ENCODE peak calls at places on chromosome 3, in four cellular contexts. M, Y, K and E are unnamed samples. For H3K27me3 and H3K4me1, the result is how much of the 10 kb centered on the place peaks cover.

GRCh38 chr3:72487078-72487765 is 361.0 kb downstream of the SHQ1 start:
- DNase-seq in M (no peak), Y (no peak), K (peak), E (peak)

GRCh38 chr3:157119369-157119951 is 40.5 kb downstream of the CCNL1 start:
- DNase-seq in M (no peak), Y (no peak), K (no peak), E (no peak)

GRCh38 chr3:69930564-69930963 is 69.0 kb upstream of the SAMMSON start:
- DNase-seq in M (no peak), Y (no peak), K (no peak), E (no peak)

GRCh38 chr3:184539801-184540440 is 21.7 kb upstream of the EPHB3 start:
- DNase-seq in M (peak), Y (no peak), K (peak), E (no peak)

GRCh38 chr3:87127286-87127685 is 99.8 kb upstream of the CHMP2B start:
- DNase-seq in M (no peak), Y (no peak), K (no peak), E (no peak)

GRCh38 chr3:105369501-105370371 is 3.0 kb downstream of the ALCAM start:
- DNase-seq in M (peak), Y (no peak), K (peak), E (peak)

GRCh38 chr3:53696401-53697172 is 149.6 kb downstream of the CHDH start:
- DNase-seq in M (no peak), Y (no peak), K (no peak), E (no peak)

GRCh38 chr3:151592287-151592686 is 131.4 kb upstream of the IGSF10 start:
- DNase-seq in M (no peak), Y (no peak), K (no peak), E (no peak)

GRCh38 chr3:130490246-130490645 is 26.7 kb upstream of the COL6A6 start:
- DNase-seq in M (no peak), Y (no peak), K (no peak), E (no peak)

GRCh38 chr3:194986208-194987043 is 284.5 kb downstream of the XXYLT1 start:
- DNase-seq in M (peak), Y (no peak), K (no peak), E (no peak)

GRCh38 chr3:189664311-189664710 is 33.1 kb downstream of the TP63 start:
- DNase-seq in M (no peak), Y (no peak), K (no peak), E (no peak)

GRCh38 chr3:10964537-10965167 is 27.9 kb upstream of the SLC6A1 start:
- DNase-seq in M (no peak), Y (no peak), K (no peak), E (peak)

GRCh38 chr3:53412953-53413352 is 65.6 kb upstream of the DCP1A start:
- DNase-seq in M (no peak), Y (no peak), K (no peak), E (no peak)

GRCh38 chr3:161957467-161957866 is 460.9 kb downstream of the OTOL1 start:
- DNase-seq in M (no peak), Y (no peak), K (no peak), E (no peak)

GRCh38 chr3:168061332-168061996 is 34.3 kb downstream of the GOLIM4 start:
- DNase-seq in M (no peak), Y (no peak), K (no peak), E (no peak)

GRCh38 chr3:181752202-181752671 is 40.5 kb downstream of the SOX2 start:
- DNase-seq in M (no peak), Y (no peak), K (no peak), E (peak)

GRCh38 chr3:123782488-123782887 is 101.6 kb downstream of the MYLK start:
- DNase-seq in M (no peak), Y (no peak), K (no peak), E (no peak)

GRCh38 chr3:120475722-120476385 is 25.1 kb upstream of the FSTL1 start:
- DNase-seq in M (no peak), Y (no peak), K (no peak), E (no peak)

GRCh38 chr3:14959358-14959943 is 12.1 kb downstream of the NR2C2 start:
- DNase-seq in M (no peak), Y (no peak), K (no peak), E (no peak)

GRCh38 chr3:151579571-151580270 is 118.9 kb upstream of the IGSF10 start:
- DNase-seq in M (no peak), Y (no peak), K (no peak), E (no peak)

GRCh38 chr3:41933154-41933676 is 28.7 kb downstream of the ULK4 start:
- DNase-seq in M (no peak), Y (no peak), K (no peak), E (no peak)

GRCh38 chr3:59895972-59896371 is 846.1 kb upstream of the CFAP20DC start:
- DNase-seq in M (no peak), Y (no peak), K (no peak), E (no peak)

GRCh38 chr3:16290827-16291196 is 25.8 kb downstream of the OXNAD1 start:
- DNase-seq in M (no peak), Y (no peak), K (no peak), E (no peak)

GRCh38 chr3:113534365-113534764 is 2.0 kb downstream of the SIDT1 start:
- DNase-seq in M (no peak), Y (no peak), K (no peak), E (no peak)

GRCh38 chr3:46386206-46386605 is 15.5 kb downstream of the CCR5 start:
- DNase-seq in M (no peak), Y (no peak), K (no peak), E (no peak)

GRCh38 chr3:98784666-98785600 is 21.8 kb downstream of the ST3GAL6 start:
- DNase-seq in M (no peak), Y (no peak), K (no peak), E (no peak)

GRCh38 chr3:69321301-69321986 is 64.4 kb downstream of the FRMD4B start:
- DNase-seq in M (no peak), Y (no peak), K (no peak), E (no peak)

GRCh38 chr3:183539821-183540220 is 15.7 kb downstream of the KLHL6 start:
- DNase-seq in M (no peak), Y (no peak), K (no peak), E (no peak)

GRCh38 chr3:194908972-194909371 is 223.3 kb downstream of the FAM43A start:
- DNase-seq in M (no peak), Y (no peak), K (no peak), E (no peak)

GRCh38 chr3:154971341-154971740 is 108.8 kb upstream of the MME start:
- DNase-seq in M (no peak), Y (no peak), K (no peak), E (no peak)

GRCh38 chr3:128316456-128316855 is 150.2 kb downstream of the DNAJB8 start:
- DNase-seq in M (peak), Y (no peak), K (peak), E (no peak)

DNA sequence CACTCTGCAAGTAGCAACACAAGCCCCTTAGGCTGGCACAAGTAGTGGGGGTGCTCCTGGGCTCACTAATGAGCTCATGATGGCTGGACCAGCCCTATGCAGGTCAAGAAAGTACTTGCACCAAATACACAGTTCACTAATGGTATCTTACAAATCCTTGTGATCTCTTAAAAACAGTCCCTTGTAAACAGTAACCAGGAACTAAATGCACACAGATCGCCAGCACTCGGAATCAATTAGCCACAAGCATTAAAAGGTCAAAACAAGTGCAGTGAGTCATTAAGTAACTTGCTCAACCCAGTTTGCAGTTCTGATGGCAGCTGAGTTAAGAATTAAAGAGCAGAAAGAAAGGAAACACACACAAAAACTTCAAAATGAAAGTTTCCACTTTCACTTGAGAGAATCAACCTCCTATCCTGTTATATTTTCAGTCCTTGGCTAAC is 43.2 kb downstream of the ARHGEF3 start:
- DNase-seq in M (no peak), Y (no peak), K (no peak), E (no peak)
- H3K4me3 ChIP-seq in M (no peak), Y (peak), K (no peak), E (no peak)

DNA sequence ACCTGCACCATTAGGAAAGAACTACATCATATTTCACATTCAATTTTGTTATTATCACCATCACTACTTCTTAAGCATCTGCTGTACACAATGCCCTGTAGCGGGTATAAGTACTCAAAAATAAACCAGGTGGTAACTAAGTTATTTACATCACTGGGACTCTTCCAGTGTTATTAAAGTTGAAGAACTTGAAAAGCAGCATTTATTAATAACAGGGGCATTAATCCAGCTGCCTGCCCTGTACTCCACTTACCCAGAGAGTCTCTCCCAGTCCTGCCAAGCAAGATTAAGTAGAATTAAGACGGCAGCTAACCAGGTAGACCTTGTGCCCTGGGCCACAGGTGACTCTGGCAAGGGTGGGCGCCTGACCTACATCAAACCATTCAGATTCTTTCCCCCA is 65.2 kb downstream of the FHIT start:
- DNase-seq in M (no peak), Y (no peak), K (no peak), E (no peak)
- H3K27me3 ChIP-seq in M (under half), Y (under half), K (under half), E (under half)

GRCh38 chr3:74538669-74539068 is 75.8 kb downstream of the CNTN3 start:
- DNase-seq in M (no peak), Y (no peak), K (no peak), E (no peak)
- H3K4me1 ChIP-seq in M (under half), Y (under half), K (under half), E (under half)

GRCh38 chr3:12935023-12935860 is 93.9 kb upstream of the RPL32 start:
- DNase-seq in M (no peak), Y (no peak), K (no peak), E (peak)
- H3K4me3 ChIP-seq in M (no peak), Y (no peak), K (no peak), E (no peak)

DNA sequence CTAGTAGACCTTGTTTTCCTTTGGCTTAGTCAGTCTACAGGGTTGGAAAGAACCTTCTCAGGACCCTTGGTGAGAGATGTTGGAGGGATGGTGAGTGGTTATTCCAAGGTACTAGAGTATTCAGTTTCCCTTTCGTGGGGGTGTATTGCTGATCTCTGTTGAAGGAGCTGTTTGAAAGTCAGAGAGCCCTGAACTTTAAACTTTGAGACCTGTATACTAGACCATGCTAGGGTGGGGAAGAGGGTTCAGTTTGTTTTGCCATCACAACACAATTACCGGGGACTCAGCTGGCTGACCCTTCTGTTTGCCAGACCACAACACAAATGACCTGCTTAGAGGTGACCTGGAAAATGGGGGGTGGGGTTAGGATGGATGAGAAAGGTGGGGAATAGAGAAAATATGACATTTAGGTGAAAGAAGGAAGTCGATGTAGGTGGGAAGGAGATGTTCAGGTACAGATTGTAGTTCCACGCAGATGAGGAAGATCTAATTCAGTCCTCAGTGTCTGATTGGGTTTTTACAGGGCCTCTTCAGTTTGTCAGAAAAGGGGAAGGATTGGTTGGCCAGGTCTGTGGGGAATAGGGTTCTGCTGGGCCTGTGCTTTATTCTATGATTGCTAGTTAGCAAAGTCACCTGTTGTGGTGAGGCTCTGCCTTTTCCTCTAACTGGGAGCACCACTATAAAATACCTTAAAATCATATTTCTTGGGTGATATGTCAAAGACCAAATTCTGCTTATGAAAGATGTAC is 6.8 kb downstream of the UBE2E2 start:
- DNase-seq in M (no peak), Y (no peak), K (no peak), E (no peak)
- H3K27me3 ChIP-seq in M (under half), Y (under half), K (under half), E (under half)

GRCh38 chr3:50600841-50601591 is 10.6 kb downstream of the CISH start:
- DNase-seq in M (peak), Y (no peak), K (peak), E (peak)

GRCh38 chr3:50602675-50603191 is 8.8 kb downstream of the CISH start:
- DNase-seq in M (no peak), Y (no peak), K (no peak), E (no peak)

GRCh38 chr3:50599115-50599715 is 12.4 kb downstream of the CISH start:
- DNase-seq in M (no peak), Y (no peak), K (no peak), E (no peak)

GRCh38 chr3:50599716-50600118 is 11.9 kb downstream of the CISH start:
- DNase-seq in M (no peak), Y (no peak), K (no peak), E (no peak)

DNA sequence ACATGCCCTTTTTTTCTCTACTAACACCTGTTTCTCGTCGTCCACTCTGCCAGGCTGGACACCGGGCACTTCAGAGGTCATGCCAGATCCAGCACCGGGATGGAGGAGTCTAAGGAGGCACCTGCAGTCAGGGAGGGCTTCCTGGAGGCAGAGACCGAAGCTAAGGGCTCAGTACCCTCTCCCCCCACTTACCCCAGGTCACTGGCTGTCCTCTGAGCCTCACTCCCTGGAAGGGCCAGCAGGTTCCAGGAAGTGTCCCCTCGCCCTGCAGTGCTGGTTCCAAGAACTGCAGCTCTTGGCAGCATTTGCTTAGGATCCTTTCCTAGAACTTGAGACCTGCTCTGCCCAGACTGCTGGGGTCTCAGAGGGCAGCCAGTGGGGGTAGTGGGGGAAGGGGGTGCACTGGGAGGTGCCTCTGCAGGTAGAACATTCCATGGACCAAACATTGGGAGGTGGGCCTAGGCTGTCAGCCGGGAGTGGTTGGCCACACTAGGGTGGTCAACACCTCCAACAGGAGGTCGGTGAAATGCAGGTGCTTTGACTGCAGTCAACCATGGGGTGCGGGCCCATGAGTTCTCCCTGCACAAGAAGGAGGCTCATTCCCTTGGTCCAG is 11.3 kb downstream of the CISH start:
- DNase-seq in M (no peak), Y (no peak), K (no peak), E (no peak)
- H3K4me1 ChIP-seq in M (half or more), Y (under half), K (under half), E (under half)

GRCh38 chr3:81871358-81872152 is 110.1 kb upstream of the GBE1 start:
- DNase-seq in M (no peak), Y (no peak), K (no peak), E (no peak)
- H3K4me3 ChIP-seq in M (no peak), Y (no peak), K (no peak), E (no peak)